ENCODE peak calls at places on chromosome 5, in four cellular contexts. One of them, this sample, is unnamed.

GRCh38 chr5:39476466-39477215 is 51.9 kb upstream of the DAB2 start:
- DNase-seq in IMR-90: peak; percentile 86
- DNase-seq in H1: no peak
- DNase-seq in H9: no peak
- DNase-seq in this sample: peak; percentile 9

GRCh38 chr5:173497685-173498084 is 118.8 kb downstream of the BOD1 start:
- DNase-seq in H9: peak; percentile 28
- DNase-seq in H1: peak; percentile 41
- DNase-seq in IMR-90: no peak
- DNase-seq in this sample: no peak

GRCh38 chr5:152185547-152186234 is 219.4 kb downstream of the NMUR2 start:
- DNase-seq in IMR-90: no peak
- DNase-seq in H9: no peak
- DNase-seq in H1: no peak
- DNase-seq in this sample: peak; percentile 39

GRCh38 chr5:155418960-155419579 is 405.5 kb downstream of the KIF4B start:
- DNase-seq in H9: no peak
- DNase-seq in H1: no peak
- DNase-seq in IMR-90: no peak
- DNase-seq in this sample: peak; percentile 61

GRCh38 chr5:93746406-93747056 is 5.1 kb upstream of the POU5F2 start:
- DNase-seq in H9: no peak
- DNase-seq in IMR-90: peak; percentile 74
- DNase-seq in H1: no peak
- DNase-seq in this sample: peak; percentile 9

GRCh38 chr5:33180900-33181299 is 259.9 kb upstream of the TARS1 start:
- DNase-seq in IMR-90: peak; percentile 70
- DNase-seq in H1: no peak
- DNase-seq in H9: no peak
- DNase-seq in this sample: peak; percentile 26

GRCh38 chr5:147560982-147561381 is 51.1 kb upstream of the DPYSL3 start:
- DNase-seq in IMR-90: no peak
- DNase-seq in H1: no peak
- DNase-seq in H9: peak; percentile 60
- DNase-seq in this sample: peak; percentile 25

GRCh38 chr5:97065475-97065874 is 76.9 kb downstream of the LIX1 start:
- DNase-seq in IMR-90: no peak
- DNase-seq in H9: no peak
- DNase-seq in H1: no peak
- DNase-seq in this sample: peak; percentile 47

GRCh38 chr5:98992552-98992951 is 63.7 kb upstream of the CHD1 start:
- DNase-seq in H1: no peak
- DNase-seq in IMR-90: no peak
- DNase-seq in H9: no peak
- DNase-seq in this sample: no peak

GRCh38 chr5:98994636-98995035 is 65.8 kb upstream of the CHD1 start:
- DNase-seq in IMR-90: no peak
- DNase-seq in H1: no peak
- DNase-seq in H9: no peak
- DNase-seq in this sample: no peak

GRCh38 chr5:98993512-98993911 is 64.7 kb upstream of the CHD1 start:
- DNase-seq in H1: no peak
- DNase-seq in H9: no peak
- DNase-seq in IMR-90: no peak
- DNase-seq in this sample: no peak

GRCh38 chr5:98986556-98986955 is 57.7 kb upstream of the CHD1 start:
- DNase-seq in H9: no peak
- DNase-seq in H1: no peak
- DNase-seq in IMR-90: no peak
- DNase-seq in this sample: no peak

DNA sequence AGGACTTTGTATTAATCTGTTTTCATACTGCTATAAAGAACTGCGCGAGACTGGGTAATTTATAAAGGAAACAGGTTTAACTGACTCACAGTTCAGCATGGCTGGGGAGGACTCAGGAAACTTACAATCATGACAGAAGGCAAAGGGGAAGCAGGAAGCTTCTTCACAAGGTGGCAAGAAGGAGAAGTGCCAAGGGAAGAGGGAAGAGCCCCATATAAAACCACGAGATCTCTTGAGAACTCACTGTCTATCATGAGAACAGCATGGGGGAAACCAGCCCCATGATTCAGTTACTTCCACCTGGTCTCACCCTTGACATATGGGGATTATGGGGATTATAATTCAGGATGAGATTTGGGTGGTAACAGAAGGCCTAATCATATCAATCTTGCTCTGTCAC is 60.9 kb upstream of the CHD1 start:
- DNase-seq in IMR-90: no peak
- DNase-seq in H1: no peak
- DNase-seq in H9: no peak
- DNase-seq in this sample: no peak
- H3K56ac ChIP-seq in IMR-90: no peak overlapping the region
- H3K56ac ChIP-seq in H1: no peak overlapping the region
- H3K56ac ChIP-seq in H9: no peak overlapping the region
- H3K56ac ChIP-seq in this sample: no peak overlapping the region

GRCh38 chr5:180646289-180646962 is 3.0 kb downstream of the FLT4 start:
- DNase-seq in H1: peak; percentile 43
- DNase-seq in H9: no peak
- DNase-seq in IMR-90: no peak
- DNase-seq in this sample: no peak
- H3K23ac ChIP-seq in H1: no peak overlapping the region
- H3K23ac ChIP-seq in H9: no peak overlapping the region
- H3K23ac ChIP-seq in IMR-90: no peak overlapping the region
- H3K23ac ChIP-seq in this sample: no peak overlapping the region

DNA sequence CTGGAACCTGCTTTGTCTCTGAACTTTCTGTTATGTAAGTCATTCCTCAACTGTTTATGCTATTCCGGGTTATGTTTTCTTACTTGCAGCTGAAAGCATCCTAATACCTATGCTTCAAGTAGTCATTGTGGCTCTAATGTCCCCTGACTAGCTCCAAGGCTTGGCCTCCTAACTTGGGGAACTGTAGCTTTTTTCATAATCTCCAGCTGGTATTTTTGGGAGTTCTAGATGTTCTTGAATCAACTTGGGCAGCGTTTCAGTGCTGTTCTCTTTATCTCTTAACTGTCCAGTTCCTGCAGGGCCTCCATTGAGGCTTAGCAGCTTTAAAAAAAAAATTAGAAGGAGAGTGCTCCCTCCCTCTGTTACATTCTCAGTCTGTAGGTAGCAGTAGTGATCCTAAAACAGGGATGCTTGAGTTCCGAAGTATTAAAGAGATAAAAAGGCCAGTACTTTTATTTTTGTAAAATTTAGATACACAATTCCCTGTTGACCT is 100.0 kb upstream of the ACTBL2 start:
- DNase-seq in H9: no peak
- DNase-seq in H1: no peak
- DNase-seq in IMR-90: no peak
- DNase-seq in this sample: no peak
- H3K9ac ChIP-seq in H9: no peak overlapping the region
- H3K9ac ChIP-seq in H1: no peak overlapping the region
- H3K9ac ChIP-seq in IMR-90: no peak overlapping the region
- H3K9ac ChIP-seq in this sample: no peak overlapping the region

GRCh38 chr5:127838661-127839060 is 135.5 kb downstream of the CCDC192 start:
- DNase-seq in H9: peak; percentile 43
- DNase-seq in H1: no peak
- DNase-seq in IMR-90: peak; percentile 64
- DNase-seq in this sample: peak; percentile 86
- H3K56ac ChIP-seq in H9: no peak overlapping the region
- H3K56ac ChIP-seq in H1: no peak overlapping the region
- H3K56ac ChIP-seq in IMR-90: no peak overlapping the region
- H3K56ac ChIP-seq in this sample: no peak overlapping the region

GRCh38 chr5:3386676-3387075 is 209.0 kb upstream of the IRX1 start:
- DNase-seq in H1: no peak
- DNase-seq in IMR-90: no peak
- DNase-seq in H9: no peak
- DNase-seq in this sample: no peak
- H3K23ac ChIP-seq in H1: no peak overlapping the region
- H3K23ac ChIP-seq in IMR-90: no peak overlapping the region
- H3K23ac ChIP-seq in H9: no peak overlapping the region
- H3K23ac ChIP-seq in this sample: no peak overlapping the region

DNA sequence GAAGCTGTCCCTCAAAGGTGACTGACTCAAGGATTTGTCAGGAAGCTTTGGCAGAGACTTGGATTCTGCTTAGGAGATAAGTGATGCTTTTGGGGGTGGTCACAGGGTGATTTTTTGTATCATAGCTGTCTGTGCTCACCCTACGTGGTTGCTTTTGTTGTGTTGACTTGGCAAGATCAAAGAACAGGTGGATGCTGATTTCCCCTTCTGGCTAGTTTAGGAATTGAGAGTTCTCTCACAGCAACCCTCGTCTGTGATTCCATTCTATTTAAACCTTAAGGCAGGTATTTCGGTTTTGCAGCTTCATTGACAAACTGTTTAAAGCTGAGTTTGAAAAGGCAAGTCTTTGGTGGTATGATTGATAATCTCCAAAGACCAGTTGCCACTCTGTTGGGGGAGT is 27.2 kb downstream of the ARHGAP26 start:
- DNase-seq in H9: no peak
- DNase-seq in IMR-90: no peak
- DNase-seq in H1: no peak
- DNase-seq in this sample: peak; percentile 12
- H3K9ac ChIP-seq in H9: no peak overlapping the region
- H3K9ac ChIP-seq in IMR-90: no peak overlapping the region
- H3K9ac ChIP-seq in H1: no peak overlapping the region
- H3K9ac ChIP-seq in this sample: no peak overlapping the region

DNA sequence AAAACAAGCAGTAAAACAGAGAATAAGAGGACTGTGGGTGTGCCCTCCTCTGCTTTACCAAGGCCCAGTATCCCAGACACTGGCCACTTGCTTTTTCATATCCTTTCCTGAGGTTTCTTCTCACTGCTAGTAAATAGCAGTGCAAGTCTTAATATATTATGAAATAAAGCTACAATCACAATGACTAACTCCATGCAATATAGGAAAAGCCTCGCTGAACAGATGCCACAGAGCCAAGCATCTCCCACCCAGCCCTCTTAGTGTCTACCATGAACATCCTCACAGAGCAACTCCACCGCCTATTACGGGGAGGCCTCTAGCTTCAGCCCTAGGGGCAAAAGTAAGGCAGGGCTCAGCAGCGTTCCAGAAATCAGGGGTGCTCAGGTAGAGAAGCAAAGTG is 130.7 kb upstream of the LHFPL2 start:
- DNase-seq in H1: no peak
- DNase-seq in IMR-90: peak; percentile 46
- DNase-seq in H9: no peak
- DNase-seq in this sample: no peak
- H3K56ac ChIP-seq in H1: no peak overlapping the region
- H3K56ac ChIP-seq in IMR-90: peak overlapping the region; percentile 52
- H3K56ac ChIP-seq in H9: no peak overlapping the region
- H3K56ac ChIP-seq in this sample: no peak overlapping the region

GRCh38 chr5:118987988-118988945 is at the start of gene DTWD2:
- DNase-seq in IMR-90: peak; percentile 88
- DNase-seq in H9: peak; percentile 97
- DNase-seq in H1: peak; percentile 99
- DNase-seq in this sample: peak; percentile 97
- H3K23ac ChIP-seq in IMR-90: peak within 1 kb of the TSS; percentile 91
- H3K23ac ChIP-seq in H9: no peak within 1 kb of the TSS
- H3K23ac ChIP-seq in H1: no peak within 1 kb of the TSS
- H3K23ac ChIP-seq in this sample: peak within 1 kb of the TSS; percentile 50

GRCh38 chr5:81301221-81302015 is at the start of gene ZCCHC9:
- DNase-seq in H9: peak; percentile 95
- DNase-seq in IMR-90: peak; percentile 96
- DNase-seq in H1: peak; percentile 91
- DNase-seq in this sample: peak; percentile 98
- H3K9ac ChIP-seq in H9: peak within 1 kb of the TSS; percentile 95
- H3K9ac ChIP-seq in IMR-90: peak within 1 kb of the TSS; percentile 95
- H3K9ac ChIP-seq in H1: peak within 1 kb of the TSS; percentile 96
- H3K9ac ChIP-seq in this sample: peak within 1 kb of the TSS; percentile 97

DNA sequence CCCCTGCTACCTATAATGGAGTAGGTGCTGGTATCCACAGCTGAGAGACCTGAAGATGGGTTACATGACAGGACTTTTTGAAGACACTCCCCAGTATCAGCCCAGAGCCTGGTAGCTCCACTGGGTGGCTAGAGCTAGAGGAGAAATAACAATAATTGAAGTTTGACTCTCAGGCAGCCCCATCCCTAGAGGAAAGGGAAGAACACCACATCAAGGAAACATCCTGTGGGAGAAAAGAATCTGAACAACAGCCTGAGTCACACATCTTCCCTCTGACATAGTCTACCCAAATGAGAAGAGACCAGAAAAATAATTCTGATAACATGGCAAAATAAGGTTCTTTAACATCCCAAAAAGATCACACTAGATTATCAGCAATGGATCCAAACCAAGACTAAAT is 432.1 kb downstream of the CDH18 start:
- DNase-seq in IMR-90: no peak
- DNase-seq in H9: no peak
- DNase-seq in H1: no peak
- DNase-seq in this sample: no peak
- H3K56ac ChIP-seq in IMR-90: no peak overlapping the region
- H3K56ac ChIP-seq in H9: no peak overlapping the region
- H3K56ac ChIP-seq in H1: no peak overlapping the region
- H3K56ac ChIP-seq in this sample: no peak overlapping the region